ENCODE peak calls at places on chromosomes 3 and 15, in five cellular contexts. F, L, D, U and E are unnamed samples.

GRCh38 chr15:20357139-20358065 is 184.2 kb downstream of the GOLGA6L6 start:
- DNase-seq in F (no peak), U (peak), D (peak), L (peak), E (peak)

GRCh38 chr3:58566398-58567250 is 10.6 kb downstream of the FAM107A start:
- DNase-seq in U (peak), F (no peak), L (no peak), D (no peak), E (no peak)

GRCh38 chr3:29281265-29282228 is 676 bp downstream of the RBMS3 start:
- DNase-seq in U (no peak), L (no peak), D (peak), F (peak), E (peak)

GRCh38 chr3:52773361-52774065 is 2.8 kb upstream of the NEK4 start:
- DNase-seq in D (no peak), U (peak), L (no peak), F (no peak), E (no peak)

GRCh38 chr3:151156618-151157216 is 46.3 kb downstream of the GPR171 start:
- DNase-seq in D (no peak), L (peak), F (peak), U (no peak), E (no peak)

GRCh38 chr3:71987089-71987735 is 202.3 kb upstream of the PROK2 start:
- DNase-seq in D (no peak), L (no peak), U (no peak), F (no peak), E (no peak)

GRCh38 chr3:188119846-188120245 is 34.1 kb upstream of the LPP start:
- DNase-seq in F (no peak), U (no peak), L (no peak), D (no peak), E (no peak)

GRCh38 chr3:167650459-167650858 is 3.3 kb downstream of the WDR49 start:
- DNase-seq in L (no peak), F (no peak), D (no peak), U (no peak), E (no peak)

GRCh38 chr3:42375121-42375520 is 35.3 kb downstream of the LYZL4 start:
- DNase-seq in D (no peak), L (no peak), U (no peak), F (no peak), E (no peak)

GRCh38 chr15:69554321-69554961 is 101.8 kb downstream of the RPLP1 start:
- DNase-seq in F (no peak), U (no peak), D (no peak), L (no peak), E (no peak)

GRCh38 chr15:73851679-73852078 is 21.7 kb upstream of the TBC1D21 start:
- DNase-seq in F (peak), D (peak), U (no peak), L (no peak), E (no peak)

GRCh38 chr15:72554471-72555425 is 80.6 kb downstream of the ARIH1 start:
- DNase-seq in U (no peak), D (no peak), F (no peak), L (peak), E (no peak)

GRCh38 chr3:126621171-126621570 is 33.8 kb downstream of the TXNRD3 start:
- DNase-seq in U (no peak), L (peak), D (peak), F (no peak), E (peak)

GRCh38 chr3:122973893-122974615 is 53.5 kb downstream of the SEMA5B start:
- DNase-seq in U (no peak), D (peak), F (no peak), L (no peak), E (no peak)

GRCh38 chr15:40282144-40282869 is 557 bp downstream of the ANKRD63 start:
- DNase-seq in F (no peak), L (no peak), U (peak), D (peak), E (peak)

GRCh38 chr3:156818890-156819289 is 7.3 kb upstream of the LEKR1 start:
- DNase-seq in U (no peak), F (no peak), D (no peak), L (no peak), E (no peak)

GRCh38 chr3:13714251-13714916 is 165.5 kb downstream of the FBLN2 start:
- DNase-seq in D (no peak), L (no peak), F (no peak), U (peak), E (no peak)